ENCODE peak calls at places on chromosomes 7 and 10, in eight cellular contexts. Y is H1, A is endothelial cell of umbilical vein, H is A549, R is HCT116, E is HepG2, C is GM12878, L is K562. O is an unnamed sample.

GRCh38 chr7:47293884-47294568 is 287.9 kb downstream of the TNS3 start:
- DNase-seq in Y (no peak), A (no peak), H (no peak), R (no peak), E (no peak), C (no peak), L (no peak), O (peak)

GRCh38 chr10:118568327-118568848 is 27.1 kb downstream of the PRLHR start:
- DNase-seq in Y (no peak), A (peak), H (peak), R (peak), E (peak), C (peak), L (peak), O (peak)

GRCh38 chr10:122248356-122249302 is 22.5 kb upstream of the BTBD16 start:
- DNase-seq in Y (no peak), A (no peak), H (no peak), R (no peak), E (no peak), C (no peak), L (no peak), O (no peak)

GRCh38 chr7:16035392-16035791 is 348.9 kb upstream of the MEOX2 start:
- DNase-seq in Y (no peak), A (no peak), H (no peak), R (no peak), E (no peak), C (no peak), L (no peak), O (no peak)

GRCh38 chr10:97311106-97311615 is 7.9 kb upstream of the FRAT1 start:
- DNase-seq in Y (no peak), A (no peak), H (no peak), R (no peak), E (no peak), C (no peak), L (no peak), O (peak)

GRCh38 chr7:125668321-125668993 is 738.8 kb upstream of the POT1 start:
- DNase-seq in Y (no peak), A (no peak), H (no peak), R (no peak), E (no peak), C (no peak), L (no peak), O (no peak)

GRCh38 chr7:151923097-151923876 is 33.0 kb upstream of the GALNTL5 start:
- DNase-seq in Y (no peak), A (no peak), H (no peak), R (no peak), E (no peak), C (no peak), L (no peak), O (peak)

GRCh38 chr7:29619848-29620247 is 56.2 kb downstream of the PRR15 start:
- DNase-seq in Y (no peak), A (no peak), H (no peak), R (no peak), E (no peak), C (no peak), L (no peak), O (no peak)

GRCh38 chr7:21944616-21945373 is 904 bp downstream of the CDCA7L start:
- DNase-seq in Y (no peak), A (peak), H (peak), R (peak), E (no peak), C (no peak), L (no peak), O (peak)

GRCh38 chr7:104967088-104967487 is 46.9 kb upstream of the KMT2E start:
- DNase-seq in Y (no peak), A (no peak), H (no peak), R (no peak), E (no peak), C (no peak), L (peak), O (no peak)

GRCh38 chr10:36172054-36172531 is 530.0 kb upstream of the FZD8 start:
- DNase-seq in Y (no peak), A (peak), H (no peak), R (no peak), E (no peak), C (no peak), L (no peak), O (no peak)

GRCh38 chr10:282294-283139 is 147.3 kb downstream of the ZMYND11 start:
- DNase-seq in Y (no peak), A (no peak), H (no peak), R (no peak), E (no peak), C (no peak), L (no peak), O (peak)

GRCh38 chr10:113625461-113626186 is 38.2 kb downstream of the NRAP start:
- DNase-seq in Y (no peak), A (no peak), H (no peak), R (no peak), E (no peak), C (no peak), L (no peak), O (no peak)

GRCh38 chr7:78055160-78055559 is 256.6 kb downstream of the PHTF2 start:
- DNase-seq in Y (no peak), A (no peak), H (no peak), R (no peak), E (no peak), C (no peak), L (no peak), O (no peak)

GRCh38 chr7:43296306-43296705 is 183.9 kb downstream of the HECW1 start:
- DNase-seq in Y (no peak), A (no peak), H (peak), R (no peak), E (peak), C (no peak), L (peak), O (no peak)

GRCh38 chr10:3330687-3331086 is 158.1 kb upstream of the PITRM1 start:
- DNase-seq in Y (no peak), A (no peak), H (no peak), R (no peak), E (no peak), C (no peak), L (no peak), O (peak)

GRCh38 chr7:104328308-104328969 is at the start of gene LHFPL3:
- DNase-seq in Y (no peak), A (no peak), H (no peak), R (no peak), E (no peak), C (no peak), L (no peak), O (no peak)

GRCh38 chr10:125025341-125025740 is 83.4 kb downstream of the ZRANB1 start:
- DNase-seq in Y (no peak), A (no peak), H (no peak), R (no peak), E (no peak), C (no peak), L (no peak), O (no peak)

GRCh38 chr7:129090307-129090907 is 35.5 kb upstream of the TNPO3 start:
- DNase-seq in Y (no peak), A (no peak), H (no peak), R (no peak), E (no peak), C (no peak), L (no peak), O (no peak)

GRCh38 chr10:73837072-73837471 is 25.7 kb upstream of the NDST2 start:
- DNase-seq in Y (no peak), A (peak), H (no peak), R (no peak), E (no peak), C (no peak), L (no peak), O (no peak)

GRCh38 chr10:99115703-99116102 is 119.9 kb downstream of the HPSE2 start:
- DNase-seq in Y (no peak), A (no peak), H (no peak), R (no peak), E (no peak), C (no peak), L (no peak), O (no peak)

GRCh38 chr7:78020131-78020873 is 221.7 kb downstream of the PHTF2 start:
- DNase-seq in Y (no peak), A (peak), H (peak), R (peak), E (peak), C (peak), L (peak), O (peak)

GRCh38 chr7:38630720-38631673 is at the start of gene AMPH:
- DNase-seq in Y (peak), A (peak), H (no peak), R (no peak), E (no peak), C (no peak), L (peak), O (no peak)

GRCh38 chr10:103549349-103549685 is 55.8 kb downstream of the NEURL1 start:
- DNase-seq in Y (no peak), A (no peak), H (no peak), R (no peak), E (no peak), C (no peak), L (no peak), O (no peak)

GRCh38 chr10:77763453-77764430 is 126.1 kb upstream of the KCNMA1 start:
- DNase-seq in Y (no peak), A (no peak), H (no peak), R (no peak), E (no peak), C (no peak), L (peak), O (no peak)

GRCh38 chr10:95246582-95247051 is 44.2 kb downstream of the PDLIM1 start:
- DNase-seq in Y (no peak), A (peak), H (peak), R (peak), E (peak), C (no peak), L (peak), O (peak)

GRCh38 chr7:54758702-54759665 is at the start of gene SEC61G:
- DNase-seq in Y (peak), A (peak), H (peak), R (peak), E (peak), C (peak), L (peak), O (peak)
- TF ChIP-seq POLR2A in Y (peak), A (peak), H (peak), R (peak), E (peak), C (peak), L (peak), O (peak)

DNA sequence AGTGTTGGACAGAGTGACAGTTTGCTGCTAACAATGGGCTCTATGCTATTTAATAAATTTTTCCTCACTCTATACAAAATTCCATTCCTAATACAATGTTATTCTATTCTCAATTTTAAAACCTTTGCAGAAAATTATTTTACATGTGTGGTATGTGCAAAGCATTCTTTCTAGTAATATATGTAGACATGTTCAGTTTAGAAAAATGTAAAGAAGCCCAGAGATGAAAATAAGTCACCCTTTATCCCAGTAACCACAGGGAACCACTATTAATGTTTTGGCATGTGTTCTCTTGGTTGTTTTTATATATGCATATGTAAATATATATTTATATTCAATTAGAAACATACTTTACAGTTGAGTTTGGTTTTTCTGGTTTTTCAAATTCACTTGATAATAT is 14.8 kb upstream of the GLCCI1 start:
- DNase-seq in Y (no peak), A (no peak), H (no peak), R (no peak), E (no peak), C (no peak), L (no peak), O (no peak)
- TF ChIP-seq MAX in Y (no peak), A (no peak), H (no peak), R (no peak), E (no peak), C (no peak), L (no peak), O (no peak)

GRCh38 chr10:6348091-6348862 is 145.5 kb downstream of the PFKFB3 start:
- DNase-seq in Y (no peak), A (no peak), H (no peak), R (no peak), E (no peak), C (peak), L (no peak), O (peak)
- H3K4me3 ChIP-seq in Y (no peak), A (no peak), H (no peak), R (no peak), E (no peak), C (peak), L (no peak), O (peak)

DNA sequence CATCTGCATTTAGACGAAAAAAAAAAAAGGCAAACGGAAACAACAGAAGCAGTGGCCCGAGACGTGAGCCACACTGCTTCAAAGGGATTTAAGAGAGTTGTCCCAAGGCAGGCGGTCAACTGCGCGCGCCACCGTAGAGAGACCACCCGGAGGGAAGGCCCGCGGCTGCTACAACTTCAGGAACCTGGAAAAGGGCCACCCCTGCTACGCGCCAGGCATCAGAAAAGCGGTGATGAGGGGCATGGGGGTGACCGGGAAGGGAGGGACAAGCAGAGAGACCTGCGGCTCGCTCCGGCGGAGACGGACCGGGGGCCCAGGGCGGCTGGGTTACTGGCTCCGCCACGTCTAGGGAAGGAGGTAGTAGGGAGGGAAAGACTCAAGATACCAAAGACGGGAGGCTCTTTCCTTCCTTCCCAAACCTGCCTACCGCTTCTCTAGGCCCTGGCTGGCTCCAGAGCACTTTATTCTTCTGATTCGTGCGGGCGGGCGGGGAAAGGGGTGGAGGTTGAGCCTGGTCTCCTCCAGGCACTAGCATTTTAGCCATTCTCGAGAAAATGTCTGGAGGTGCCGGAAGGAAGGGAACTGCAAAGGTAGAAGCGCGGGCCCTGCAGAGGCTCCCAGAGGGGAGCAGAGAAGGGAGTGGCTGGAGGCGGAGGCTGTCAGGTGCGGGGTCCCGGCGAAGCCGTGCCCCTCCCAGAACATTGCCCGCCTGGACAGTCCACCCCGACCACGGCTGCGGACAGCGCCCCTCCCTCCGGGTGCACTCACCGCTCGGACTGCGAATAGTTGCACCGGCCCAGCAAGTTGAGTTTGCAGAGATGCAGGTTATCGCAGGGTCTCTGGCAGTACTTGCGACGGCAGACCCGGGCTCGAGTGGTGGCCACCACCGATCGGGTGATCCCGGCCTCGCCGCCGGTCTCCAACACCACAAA is 998 bp downstream of the ZC3HAV1 start:
- DNase-seq in Y (no peak), A (peak), H (peak), R (no peak), E (no peak), C (no peak), L (peak), O (peak)
- TF ChIP-seq POLR2A in Y (no peak), A (no peak), H (no peak), R (no peak), E (no peak), C (no peak), L (no peak), O (no peak)

DNA sequence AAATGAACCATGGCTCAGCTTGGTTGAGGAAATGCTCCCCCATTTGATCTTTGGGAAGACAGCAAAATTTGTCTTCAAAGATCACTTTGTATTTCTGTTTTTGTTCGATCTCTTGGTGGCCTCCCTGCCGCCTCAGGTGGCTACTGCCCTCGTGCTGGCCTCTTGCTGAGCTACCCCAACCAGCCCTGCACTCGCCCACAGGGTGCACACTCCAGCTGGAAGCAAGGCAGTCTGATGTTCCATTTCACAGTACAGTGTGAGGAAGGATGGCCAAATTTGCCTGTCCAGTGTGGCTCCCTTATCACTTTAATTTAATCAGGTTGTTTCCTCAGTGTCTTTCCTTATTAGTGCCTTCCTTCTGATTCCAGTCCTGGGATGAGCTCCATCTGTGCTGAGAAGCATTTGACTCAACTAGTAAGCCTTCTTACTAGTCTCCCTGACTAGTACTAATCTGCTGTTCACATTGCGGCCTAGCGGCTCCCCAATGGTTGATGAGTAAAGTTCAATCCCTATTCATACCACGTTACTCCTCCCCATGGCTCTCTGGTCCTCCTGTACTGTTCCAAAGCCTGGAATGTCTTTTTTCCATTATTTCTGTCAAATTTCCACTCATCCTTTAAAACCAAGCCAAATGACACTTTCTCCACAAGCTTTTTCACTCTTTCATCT is 8.2 kb downstream of the MYOF start:
- DNase-seq in Y (no peak), A (no peak), H (no peak), R (no peak), E (no peak), C (no peak), L (no peak), O (no peak)
- TF ChIP-seq MAX in Y (no peak), A (no peak), H (no peak), R (no peak), E (no peak), C (no peak), L (no peak), O (no peak)

DNA sequence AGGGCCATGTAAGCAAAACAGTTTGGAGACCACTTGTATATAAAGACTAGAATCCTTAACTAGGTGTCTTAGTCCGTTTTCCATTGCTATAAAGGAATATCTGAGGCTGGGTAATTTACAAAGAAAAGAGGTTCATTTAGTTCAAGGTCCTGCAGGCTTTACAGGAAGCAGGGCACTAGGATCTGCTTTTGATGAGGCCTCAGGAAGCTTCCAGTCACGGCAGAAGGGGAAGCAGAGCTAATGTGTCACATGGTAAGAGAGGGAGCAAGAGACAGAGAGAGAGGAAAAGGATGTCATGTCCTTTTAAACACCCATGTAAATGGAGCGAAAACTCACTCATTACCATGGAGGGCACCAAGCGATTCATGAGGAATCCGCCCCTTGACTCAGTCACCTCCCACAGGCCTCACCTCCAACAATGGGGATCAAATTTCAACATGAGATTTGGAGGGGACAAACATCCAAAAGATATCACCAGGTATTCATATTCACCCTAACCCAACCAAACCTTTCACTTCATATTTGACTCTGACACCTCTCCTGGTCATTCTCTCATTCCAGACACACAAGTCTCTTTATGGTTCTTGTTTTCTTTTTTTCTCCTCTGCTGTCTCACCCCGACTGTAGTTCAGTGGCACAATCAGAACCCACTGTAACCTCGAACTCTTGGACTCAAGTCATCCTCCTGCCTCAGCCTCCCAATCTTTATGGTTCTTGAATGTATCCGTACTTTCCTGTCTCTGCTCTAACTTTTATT is 30.1 kb upstream of the ASAH2 start:
- DNase-seq in Y (no peak), A (no peak), H (no peak), R (no peak), E (no peak), C (no peak), L (no peak), O (no peak)
- H3K4me3 ChIP-seq in Y (no peak), A (no peak), H (no peak), R (no peak), E (no peak), C (no peak), L (no peak), O (no peak)

GRCh38 chr10:5376450-5376849 is 11.7 kb downstream of the UCN3 start:
- DNase-seq in Y (no peak), A (no peak), H (no peak), R (no peak), E (no peak), C (no peak), L (no peak), O (no peak)
- TF ChIP-seq POLR2A in Y (no peak), A (no peak), H (no peak), R (no peak), E (no peak), C (no peak), L (no peak), O (no peak)

GRCh38 chr7:115731796-115732471 is 298.6 kb downstream of the TFEC start:
- DNase-seq in Y (no peak), A (no peak), H (no peak), R (no peak), E (no peak), C (no peak), L (no peak), O (no peak)

GRCh38 chr7:115724400-115725056 is 306.0 kb downstream of the TFEC start:
- DNase-seq in Y (no peak), A (peak), H (no peak), R (no peak), E (peak), C (no peak), L (no peak), O (no peak)

GRCh38 chr7:115728518-115728917 is 302.0 kb downstream of the TFEC start:
- DNase-seq in Y (no peak), A (no peak), H (no peak), R (no peak), E (no peak), C (no peak), L (no peak), O (no peak)
- TF ChIP-seq MAX in Y (no peak), A (no peak), H (no peak), R (no peak), E (no peak), C (no peak), L (no peak), O (no peak)

GRCh38 chr7:5396999-5397656 is 26.5 kb downstream of the TNRC18 start:
- DNase-seq in Y (no peak), A (peak), H (peak), R (peak), E (peak), C (peak), L (no peak), O (peak)
- H3K4me3 ChIP-seq in Y (no peak), A (no peak), H (peak), R (peak), E (no peak), C (peak), L (no peak), O (peak)

GRCh38 chr10:22714524-22715289 is at the start of gene PIP4K2A:
- DNase-seq in Y (no peak), A (peak), H (peak), R (peak), E (peak), C (no peak), L (peak), O (peak)

GRCh38 chr10:22712959-22713852 is 1.2 kb downstream of the PIP4K2A start:
- DNase-seq in Y (no peak), A (peak), H (no peak), R (no peak), E (peak), C (no peak), L (peak), O (peak)

GRCh38 chr10:22715290-22715625 is 880 bp upstream of the PIP4K2A start:
- DNase-seq in Y (no peak), A (no peak), H (no peak), R (no peak), E (no peak), C (no peak), L (no peak), O (no peak)

GRCh38 chr10:22712246-22712958 is 2.0 kb downstream of the PIP4K2A start:
- DNase-seq in Y (no peak), A (peak), H (no peak), R (no peak), E (no peak), C (no peak), L (no peak), O (no peak)

GRCh38 chr10:22713853-22714523 is 390 bp downstream of the PIP4K2A start:
- DNase-seq in Y (no peak), A (peak), H (no peak), R (no peak), E (no peak), C (no peak), L (peak), O (peak)
- TF ChIP-seq POLR2A in Y (no peak), A (no peak), H (no peak), R (no peak), E (no peak), C (peak), L (no peak), O (no peak)